ENCODE peak calls at places on chromosomes 1 and 21, in five cellular contexts. A is endothelial cell, Q is progenitor cell of endocrine pancreas, Y is endothelial cell of umbilical vein, X is fibroblast of mammary gland. B is an unnamed sample.

GRCh38 chr1:233518344-233518743 is 95.6 kb upstream of the KCNK1 start:
- DNase-seq in X (peak), Y (no peak), Q (no peak), A (peak), B (no peak)

GRCh38 chr1:33391669-33392068 is 39.2 kb downstream of the PHC2 start:
- DNase-seq in A (no peak), Y (no peak), X (no peak), Q (no peak), B (no peak)

GRCh38 chr21:34133802-34134201 is 60.4 kb downstream of the MRPS6 start:
- DNase-seq in X (no peak), A (no peak), Q (no peak), Y (no peak), B (no peak)

GRCh38 chr1:112818990-112819689 is 104.0 kb upstream of the PPM1J start:
- DNase-seq in Q (no peak), A (no peak), X (peak), Y (peak), B (no peak)

GRCh38 chr1:6509603-6510291 is 18.3 kb upstream of the PLEKHG5 start:
- DNase-seq in Y (no peak), Q (no peak), X (no peak), A (no peak), B (no peak)

GRCh38 chr1:151542710-151543129 is 2.6 kb downstream of the TUFT1 start:
- DNase-seq in X (peak), Y (no peak), A (no peak), Q (no peak), B (no peak)

GRCh38 chr1:62052946-62053345 is 141.7 kb upstream of the L1TD1 start:
- DNase-seq in Q (no peak), X (no peak), Y (no peak), A (no peak), B (no peak)

GRCh38 chr1:15765495-15766194 is 7.0 kb downstream of the FBLIM1 start:
- DNase-seq in X (peak), A (no peak), Q (no peak), Y (no peak), B (no peak)

GRCh38 chr1:109531205-109531779 is 8.4 kb upstream of the GPR61 start:
- DNase-seq in A (no peak), Y (no peak), X (no peak), Q (no peak), B (no peak)

GRCh38 chr1:205481629-205482071 is 22.8 kb upstream of the CDK18 start:
- DNase-seq in Q (no peak), Y (no peak), A (no peak), X (no peak), B (no peak)

GRCh38 chr1:164559342-164560070 is 522 bp downstream of the PBX1 start:
- DNase-seq in Y (peak), A (peak), X (no peak), Q (peak), B (no peak)

GRCh38 chr1:167905182-167905581 is 8.8 kb downstream of the ADCY10 start:
- DNase-seq in Y (peak), A (no peak), X (no peak), Q (no peak), B (no peak)

GRCh38 chr1:155064109-155064812 is 721 bp downstream of the EFNA4 start:
- DNase-seq in A (peak), Q (no peak), Y (peak), X (no peak), B (no peak)

GRCh38 chr1:51214615-51215131 is 21.4 kb upstream of the RNF11 start:
- DNase-seq in Y (no peak), X (peak), Q (no peak), A (no peak), B (no peak)

GRCh38 chr1:54955359-54955758 is 25.1 kb upstream of the TMEM61 start:
- DNase-seq in X (peak), Q (no peak), A (no peak), Y (peak), B (no peak)

GRCh38 chr1:230376296-230376695 is 49.8 kb downstream of the PGBD5 start:
- DNase-seq in X (no peak), A (no peak), Y (no peak), Q (no peak), B (no peak)

GRCh38 chr1:4027008-4027407 is 126.9 kb upstream of the C1orf174 start:
- DNase-seq in Y (no peak), X (no peak), Q (no peak), A (no peak), B (no peak)

GRCh38 chr1:204130989-204131892 is 20.6 kb downstream of the ETNK2 start:
- DNase-seq in A (no peak), Y (peak), Q (no peak), X (peak), B (no peak)

GRCh38 chr21:23541571-23541970 is 2065.7 kb downstream of the MRPL39 start:
- DNase-seq in A (no peak), X (peak), Y (no peak), Q (no peak), B (no peak)

GRCh38 chr1:201482755-201483154 is 13.8 kb upstream of the PHLDA3 start:
- DNase-seq in A (no peak), Q (no peak), Y (no peak), X (no peak), B (no peak)

GRCh38 chr21:18913914-18914313 is 510.3 kb upstream of the TMPRSS15 start:
- DNase-seq in Q (no peak), X (no peak), Y (no peak), A (no peak), B (no peak)

GRCh38 chr1:76137746-76138145 is 63.2 kb downstream of the ST6GALNAC3 start:
- DNase-seq in X (no peak), A (no peak), Y (peak), Q (no peak), B (no peak)

GRCh38 chr1:1883092-1883858 is 7.6 kb downstream of the GNB1 start:
- DNase-seq in A (no peak), Y (no peak), Q (no peak), X (no peak), B (no peak)

GRCh38 chr1:15929258-15929935 is 46.5 kb downstream of the ZBTB17 start:
- DNase-seq in Y (no peak), A (no peak), Q (no peak), X (no peak), B (no peak)

GRCh38 chr1:84847253-84848247 is 45.5 kb downstream of the LPAR3 start:
- DNase-seq in Y (peak), Q (no peak), X (peak), A (no peak), B (no peak)

GRCh38 chr1:45038240-45038639 is 26.2 kb downstream of the UROD start:
- DNase-seq in A (no peak), Y (no peak), Q (no peak), X (no peak), B (no peak)

GRCh38 chr1:46303038-46303871 is at the start of the genes LRRC41 and UQCRH:
- DNase-seq in A (peak), Q (peak), X (peak), Y (peak), B (peak)

GRCh38 chr1:46306159-46306530 is 2.6 kb downstream of the UQCRH start:
- DNase-seq in X (no peak), A (no peak), Q (no peak), Y (no peak), B (no peak)

GRCh38 chr1:46301406-46302090 is 1.9 kb downstream of the LRRC41 start:
- DNase-seq in Q (no peak), Y (no peak), A (peak), X (peak), B (no peak)

GRCh38 chr1:46302091-46303037 is 1.1 kb downstream of the LRRC41 start:
- DNase-seq in Q (peak), X (no peak), Y (peak), A (peak), B (peak)

DNA sequence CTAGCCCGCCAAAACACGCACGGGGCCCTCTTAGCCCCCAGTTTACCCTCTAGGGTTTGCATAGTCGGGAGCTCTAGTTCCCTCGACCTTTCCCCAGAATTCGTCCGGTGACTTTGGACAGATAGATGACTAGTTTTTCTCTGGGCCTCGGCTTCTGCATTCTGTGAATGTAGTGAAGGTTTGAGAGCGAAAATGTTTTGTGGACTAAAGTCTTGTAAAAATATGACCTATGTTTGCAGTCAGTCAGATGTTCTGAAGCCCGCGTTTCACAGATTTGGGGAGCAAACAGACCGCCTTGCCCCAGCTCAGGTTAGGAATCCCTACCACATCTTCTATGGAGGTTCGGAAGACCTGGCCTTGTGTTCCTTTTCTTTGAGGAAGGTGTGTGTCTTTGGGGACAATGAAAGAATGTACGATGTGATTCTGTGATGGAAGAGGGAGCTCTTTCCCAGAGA is 401 bp downstream of the UQCRH start:
- DNase-seq in X (no peak), Q (no peak), A (no peak), Y (peak), B (no peak)
- TF ChIP-seq CTCF in X (no peak), Q (no peak), A (no peak), Y (no peak), B (no peak)

GRCh38 chr1:66360285-66360724 is 173.6 kb upstream of the SGIP1 start:
- DNase-seq in X (no peak), Q (no peak), A (no peak), Y (no peak), B (no peak)
- TF ChIP-seq CTCF in X (no peak), Q (peak), A (peak), Y (no peak), B (no peak)

DNA sequence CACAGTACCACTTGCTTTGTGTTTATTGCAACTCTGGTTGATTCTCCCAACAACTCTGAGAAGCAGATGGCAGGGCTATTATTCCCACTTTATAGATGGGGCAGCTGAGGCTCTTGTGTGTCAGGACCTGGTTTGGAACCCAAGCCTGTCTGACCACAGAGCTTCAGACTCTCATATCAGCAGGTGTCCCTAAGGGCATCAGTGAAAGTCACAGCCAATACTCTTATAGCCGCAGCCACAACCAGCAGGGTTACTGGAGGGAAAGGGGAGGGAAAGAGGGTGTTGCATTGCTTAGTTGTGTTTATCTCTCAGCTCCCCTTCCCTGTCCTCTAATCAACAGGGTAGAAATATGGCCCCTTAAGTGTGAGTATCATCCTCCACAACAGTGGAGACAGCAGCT is 304.0 kb downstream of the RRAGC start:
- DNase-seq in Y (no peak), X (no peak), A (no peak), Q (no peak), B (no peak)
- TF ChIP-seq CTCF in Y (no peak), X (no peak), A (no peak), Q (no peak), B (no peak)

GRCh38 chr21:21103692-21104091 is 105.5 kb downstream of the NCAM2 start:
- DNase-seq in X (no peak), A (no peak), Q (no peak), Y (no peak), B (no peak)

GRCh38 chr21:21097425-21097824 is 99.2 kb downstream of the NCAM2 start:
- DNase-seq in Y (no peak), A (no peak), X (no peak), Q (no peak), B (no peak)

GRCh38 chr21:21096956-21097355 is 98.7 kb downstream of the NCAM2 start:
- DNase-seq in A (no peak), Q (no peak), X (no peak), Y (no peak), B (no peak)

GRCh38 chr21:21102874-21103273 is 104.7 kb downstream of the NCAM2 start:
- DNase-seq in X (no peak), Q (no peak), Y (no peak), A (no peak), B (no peak)

DNA sequence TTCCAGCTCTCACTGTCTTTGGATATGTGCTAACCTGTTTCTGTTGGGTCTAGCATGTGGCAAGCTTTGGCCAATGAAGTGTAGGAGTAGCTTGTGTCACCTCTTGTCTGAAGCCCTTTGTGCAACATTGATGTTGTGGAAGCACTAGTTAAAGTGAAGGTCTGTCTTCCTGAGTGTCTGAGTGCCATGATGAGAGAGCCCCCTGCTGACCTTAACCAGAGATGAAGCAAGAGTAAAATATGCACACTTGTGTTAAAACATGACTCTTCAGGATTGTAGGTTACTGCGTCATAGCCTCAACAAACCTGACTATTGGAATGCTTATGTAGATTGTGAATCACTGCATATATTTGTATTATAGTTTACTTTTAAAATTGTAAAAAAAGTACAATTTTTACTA is 103.7 kb downstream of the NCAM2 start:
- DNase-seq in Y (no peak), Q (no peak), X (peak), A (peak), B (no peak)
- TF ChIP-seq CTCF in Y (no peak), Q (peak), X (peak), A (no peak), B (no peak)

GRCh38 chr1:172537366-172537765 is 4.4 kb downstream of the SUCO start:
- DNase-seq in A (no peak), X (peak), Q (no peak), Y (no peak), B (no peak)
- TF ChIP-seq CTCF in A (no peak), X (no peak), Q (no peak), Y (no peak), B (no peak)

B was measured in activated B cell treated with CpG ODN at 0.5 μM for 24 hours.